ENCODE peak calls at places on chromosomes 13 and 19, in ten cellular contexts. J is brain microvascular endothelial cell; I is neural progenitor cell; F is Peyer's patch; N is mesendoderm; M is aorta; E is CD4-positive, CD25-positive, alpha-beta regulatory T cell; P is colonic mucosa; G is fibroblast of lung; Q is CD8-positive, alpha-beta T cell. O is an unnamed sample.

GRCh38 chr13:33676045-33676699 is 141.8 kb upstream of the RFC3 start:
- DNase-seq in N (no peak), M (no peak), P (peak; percentile 52), I (no peak), F (no peak), E (no peak), Q (no peak), J (no peak), G (peak; percentile 6), O (no peak)

GRCh38 chr19:41753936-41754529 is 1.3 kb upstream of the CEACAM6 start:
- DNase-seq in F (peak; percentile 85), G (peak; percentile 11), N (peak; percentile 32), I (peak; percentile 27), P (peak; percentile 86), Q (peak; percentile 46), M (no peak), E (peak; percentile 73), J (peak; percentile 41), O (peak; percentile 49)

GRCh38 chr19:4675346-4675745 is 5.2 kb upstream of the MYDGF start:
- DNase-seq in P (no peak), G (no peak), M (no peak), E (no peak), Q (no peak), F (no peak), I (no peak), J (no peak), N (no peak), O (no peak)

GRCh38 chr13:73657821-73658540 is 476.2 kb downstream of the KLF12 start:
- DNase-seq in E (no peak), P (peak; percentile 44), N (peak; percentile 18), J (no peak), I (no peak), M (peak; percentile 81), F (no peak), Q (no peak), G (peak; percentile 39), O (no peak)

GRCh38 chr13:65472336-65472735 is 1757.8 kb downstream of the PCDH9 start:
- DNase-seq in G (no peak), M (no peak), F (no peak), Q (no peak), P (no peak), I (no peak), J (no peak), E (no peak), N (no peak), O (no peak)

GRCh38 chr19:11446652-11447301 is 11.3 kb downstream of the PRKCSH start:
- DNase-seq in N (peak; percentile 56), I (peak; percentile 84), G (peak; percentile 27), J (no peak), F (peak; percentile 58), Q (no peak), P (peak; percentile 62), E (peak; percentile 24), M (peak; percentile 91), O (peak; percentile 99)

GRCh38 chr19:29320611-29321010 is 107.7 kb upstream of the UQCRFS1 start:
- DNase-seq in E (no peak), M (no peak), Q (no peak), J (no peak), I (no peak), N (no peak), P (no peak), G (no peak), F (no peak), O (no peak)

GRCh38 chr19:42683917-42684513 is 56.3 kb downstream of the PSG3 start:
- DNase-seq in I (peak; percentile 11), P (no peak), Q (no peak), N (peak; percentile 21), F (peak; percentile 48), M (no peak), E (no peak), J (peak; percentile 52), G (peak; percentile 44), O (peak; percentile 32)

GRCh38 chr19:6065685-6066365 is 44.5 kb downstream of the RFX2 start:
- DNase-seq in G (no peak), P (peak; percentile 60), E (no peak), F (peak; percentile 57), M (peak; percentile 87), N (peak; percentile 91), Q (peak; percentile 23), J (no peak), I (no peak), O (peak; percentile 73)

GRCh38 chr19:16268676-16269319 is 55.8 kb upstream of the KLF2 start:
- DNase-seq in G (no peak), N (no peak), I (no peak), Q (peak; percentile 51), F (no peak), P (no peak), J (no peak), M (no peak), E (no peak), O (no peak)

GRCh38 chr19:12639901-12640613 is 26.5 kb downstream of the MAN2B1 start:
- DNase-seq in E (peak; percentile 72), I (peak; percentile 85), P (peak; percentile 83), G (peak; percentile 69), F (peak; percentile 94), M (peak; percentile 94), N (peak; percentile 91), Q (peak; percentile 76), J (peak; percentile 84), O (peak; percentile 95)

GRCh38 chr19:4870025-4870700 is 2.7 kb upstream of the PLIN3 start:
- DNase-seq in N (peak; percentile 93), F (peak; percentile 81), J (peak; percentile 90), Q (no peak), E (no peak), P (peak; percentile 60), M (peak; percentile 87), G (peak; percentile 94), I (no peak), O (peak; percentile 33)

GRCh38 chr19:7197760-7198696 is 96.2 kb downstream of the INSR start:
- DNase-seq in G (peak; percentile 94), M (peak; percentile 97), F (peak; percentile 95), P (peak; percentile 88), E (peak; percentile 91), Q (peak; percentile 80), I (peak; percentile 98), N (peak; percentile 95), J (peak; percentile 83), O (peak; percentile 99)

GRCh38 chr19:7203317-7203716 is 90.9 kb downstream of the INSR start:
- DNase-seq in G (no peak), N (no peak), P (no peak), M (no peak), F (no peak), J (no peak), Q (no peak), I (no peak), E (no peak), O (no peak)

GRCh38 chr19:7200739-7201138 is 93.5 kb downstream of the INSR start:
- DNase-seq in M (no peak), F (no peak), J (no peak), Q (no peak), E (no peak), P (no peak), N (no peak), I (no peak), G (no peak), O (no peak)

GRCh38 chr19:7199613-7200533 is 94.3 kb downstream of the INSR start:
- DNase-seq in M (no peak), Q (no peak), E (no peak), I (no peak), P (peak; percentile 77), J (no peak), G (no peak), N (peak; percentile 19), F (peak; percentile 63), O (no peak)

GRCh38 chr19:7202888-7203287 is 91.3 kb downstream of the INSR start:
- DNase-seq in I (no peak), P (no peak), N (no peak), J (no peak), F (no peak), M (no peak), E (no peak), Q (no peak), G (no peak), O (no peak)
- H3K4me3 ChIP-seq in I (no peak overlapping the region), P (no peak overlapping the region), N (no peak overlapping the region), J (no peak overlapping the region), F (peak overlapping the region; percentile 18), M (no peak overlapping the region), E (no peak overlapping the region), Q (no peak overlapping the region), G (no peak overlapping the region), O (no peak overlapping the region)

GRCh38 chr13:77789386-77789785 is 91.9 kb downstream of the SLAIN1 start:
- DNase-seq in Q (no peak), I (no peak), J (no peak), E (no peak), N (no peak), F (no peak), M (no peak), P (no peak), G (no peak), O (no peak)
- H3K27me3 ChIP-seq in Q (no peaks in the 10 kb centered on the region), I (peaks cover 12% of the 10 kb centered on the region), J (no peaks in the 10 kb centered on the region), E (no peaks in the 10 kb centered on the region), N (no peaks in the 10 kb centered on the region), F (no peaks in the 10 kb centered on the region), M (no peaks in the 10 kb centered on the region), P (no peaks in the 10 kb centered on the region), G (no peaks in the 10 kb centered on the region), O (no peaks in the 10 kb centered on the region)

DNA sequence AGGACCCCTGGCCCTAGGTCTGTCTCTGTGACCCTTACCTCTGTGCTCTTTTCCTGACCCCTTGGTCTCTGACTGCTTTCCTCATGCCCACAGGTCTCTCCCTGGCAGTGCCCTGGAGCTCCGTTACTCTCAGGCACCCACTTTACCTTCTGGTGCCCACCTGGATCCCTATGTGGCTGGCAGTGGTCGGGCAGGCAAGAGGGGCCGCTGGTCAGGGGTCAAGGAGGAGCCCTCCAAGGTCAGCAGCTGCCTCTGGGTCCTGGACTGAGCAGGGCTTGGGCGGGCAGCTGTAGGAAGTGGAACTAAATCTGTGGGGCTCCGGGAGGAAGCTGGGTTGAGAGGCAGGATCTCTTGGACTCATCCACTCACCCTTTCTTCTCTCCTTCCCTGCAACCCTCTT is 16.3 kb downstream of the PPFIA3 start:
- DNase-seq in E (no peak), J (no peak), F (no peak), G (no peak), Q (no peak), M (no peak), I (no peak), P (no peak), N (no peak), O (no peak)
- H3K36me3 ChIP-seq in E (no peaks in the 10 kb centered on the region), J (no peaks in the 10 kb centered on the region), F (no peaks in the 10 kb centered on the region), G (no peaks in the 10 kb centered on the region), Q (no peaks in the 10 kb centered on the region), M (no peaks in the 10 kb centered on the region), I (no peaks in the 10 kb centered on the region), P (no peaks in the 10 kb centered on the region), N (no peaks in the 10 kb centered on the region), O (peaks cover 1% of the 10 kb centered on the region)

GRCh38 chr19:49231389-49231788 is 73.8 kb downstream of the TRPM4 start:
- DNase-seq in M (no peak), I (no peak), J (no peak), E (no peak), P (no peak), F (no peak), Q (no peak), G (no peak), N (peak; percentile 76), O (no peak)
- H3K4me3 ChIP-seq in M (no peak overlapping the region), I (no peak overlapping the region), J (no peak overlapping the region), E (peak overlapping the region; percentile 15), P (no peak overlapping the region), F (no peak overlapping the region), Q (no peak overlapping the region), G (no peak overlapping the region), N (no peak overlapping the region), O (no peak overlapping the region)